ENCODE peak calls at places on chromosomes 2 and 18, in nine cellular contexts. One of them, this sample, is unnamed.

GRCh38 chr2:45782436-45782835 is 131.0 kb downstream of the PRKCE start:
- DNase-seq in NCI-H2081 treated with DMSO at 0.1 percent for 48 hours: no peak
- DNase-seq in NCI-H1694: no peak
- DNase-seq in sciatic nerve: no peak
- DNase-seq in astrocyte of the spinal cord: no peak
- DNase-seq in activated T-helper 1 cell treated with anti-CD3 and anti-CD28 coated beads, Interleukin-2, amount 50 U/mL, for 16 hours: no peak
- DNase-seq in mesendoderm: no peak
- DNase-seq in lower lobe of right lung: no peak
- DNase-seq in stimulated activated CD8-positive, alpha-beta memory T cell treated with anti-CD3 and anti-CD28 coated beads, Interleukin-4, amount 100 ng/mL, for 48 hours: no peak
- DNase-seq in this sample: no peak

GRCh38 chr2:62216616-62217015 is 20.7 kb downstream of the B3GNT2 start:
- DNase-seq in activated T-helper 1 cell treated with anti-CD3 and anti-CD28 coated beads, Interleukin-2, amount 50 U/mL, for 16 hours: no peak
- DNase-seq in NCI-H1694: no peak
- DNase-seq in astrocyte of the spinal cord: peak; percentile 90
- DNase-seq in stimulated activated CD8-positive, alpha-beta memory T cell treated with anti-CD3 and anti-CD28 coated beads, Interleukin-4, amount 100 ng/mL, for 48 hours: no peak
- DNase-seq in NCI-H2081 treated with DMSO at 0.1 percent for 48 hours: no peak
- DNase-seq in lower lobe of right lung: no peak
- DNase-seq in sciatic nerve: peak; percentile 64
- DNase-seq in mesendoderm: no peak
- DNase-seq in this sample: no peak

GRCh38 chr18:79871026-79871390 is 73.3 kb downstream of the KCNG2 start:
- DNase-seq in lower lobe of right lung: no peak
- DNase-seq in astrocyte of the spinal cord: no peak
- DNase-seq in NCI-H1694: no peak
- DNase-seq in stimulated activated CD8-positive, alpha-beta memory T cell treated with anti-CD3 and anti-CD28 coated beads, Interleukin-4, amount 100 ng/mL, for 48 hours: no peak
- DNase-seq in mesendoderm: no peak
- DNase-seq in NCI-H2081 treated with DMSO at 0.1 percent for 48 hours: no peak
- DNase-seq in activated T-helper 1 cell treated with anti-CD3 and anti-CD28 coated beads, Interleukin-2, amount 50 U/mL, for 16 hours: no peak
- DNase-seq in sciatic nerve: no peak
- DNase-seq in this sample: peak; percentile 55

GRCh38 chr2:169683054-169683424 is 11.2 kb downstream of the CFAP210 start:
- DNase-seq in NCI-H2081 treated with DMSO at 0.1 percent for 48 hours: no peak
- DNase-seq in sciatic nerve: no peak
- DNase-seq in lower lobe of right lung: no peak
- DNase-seq in NCI-H1694: no peak
- DNase-seq in mesendoderm: no peak
- DNase-seq in astrocyte of the spinal cord: no peak
- DNase-seq in stimulated activated CD8-positive, alpha-beta memory T cell treated with anti-CD3 and anti-CD28 coated beads, Interleukin-4, amount 100 ng/mL, for 48 hours: no peak
- DNase-seq in activated T-helper 1 cell treated with anti-CD3 and anti-CD28 coated beads, Interleukin-2, amount 50 U/mL, for 16 hours: no peak
- DNase-seq in this sample: no peak

GRCh38 chr18:25614168-25614567 is 262.2 kb upstream of the ZNF521 start:
- DNase-seq in activated T-helper 1 cell treated with anti-CD3 and anti-CD28 coated beads, Interleukin-2, amount 50 U/mL, for 16 hours: no peak
- DNase-seq in astrocyte of the spinal cord: no peak
- DNase-seq in lower lobe of right lung: no peak
- DNase-seq in stimulated activated CD8-positive, alpha-beta memory T cell treated with anti-CD3 and anti-CD28 coated beads, Interleukin-4, amount 100 ng/mL, for 48 hours: no peak
- DNase-seq in mesendoderm: peak; percentile 24
- DNase-seq in NCI-H2081 treated with DMSO at 0.1 percent for 48 hours: no peak
- DNase-seq in sciatic nerve: no peak
- DNase-seq in NCI-H1694: no peak
- DNase-seq in this sample: no peak

GRCh38 chr2:129191530-129191929 is 787.9 kb upstream of the RAB6C start:
- DNase-seq in sciatic nerve: no peak
- DNase-seq in astrocyte of the spinal cord: no peak
- DNase-seq in stimulated activated CD8-positive, alpha-beta memory T cell treated with anti-CD3 and anti-CD28 coated beads, Interleukin-4, amount 100 ng/mL, for 48 hours: no peak
- DNase-seq in activated T-helper 1 cell treated with anti-CD3 and anti-CD28 coated beads, Interleukin-2, amount 50 U/mL, for 16 hours: no peak
- DNase-seq in NCI-H1694: no peak
- DNase-seq in lower lobe of right lung: no peak
- DNase-seq in mesendoderm: peak; percentile 96
- DNase-seq in NCI-H2081 treated with DMSO at 0.1 percent for 48 hours: no peak
- DNase-seq in this sample: no peak

GRCh38 chr2:11123856-11124759 is 31.2 kb upstream of the SLC66A3 start:
- DNase-seq in lower lobe of right lung: peak; percentile 65
- DNase-seq in mesendoderm: peak; percentile 69
- DNase-seq in NCI-H1694: peak; percentile 91
- DNase-seq in NCI-H2081 treated with DMSO at 0.1 percent for 48 hours: peak; percentile 66
- DNase-seq in astrocyte of the spinal cord: peak; percentile 45
- DNase-seq in sciatic nerve: peak; percentile 77
- DNase-seq in activated T-helper 1 cell treated with anti-CD3 and anti-CD28 coated beads, Interleukin-2, amount 50 U/mL, for 16 hours: peak; percentile 41
- DNase-seq in stimulated activated CD8-positive, alpha-beta memory T cell treated with anti-CD3 and anti-CD28 coated beads, Interleukin-4, amount 100 ng/mL, for 48 hours: peak; percentile 90
- DNase-seq in this sample: peak; percentile 80

GRCh38 chr2:215430528-215431187 is 5.2 kb downstream of the FN1 start:
- DNase-seq in astrocyte of the spinal cord: peak; percentile 70
- DNase-seq in stimulated activated CD8-positive, alpha-beta memory T cell treated with anti-CD3 and anti-CD28 coated beads, Interleukin-4, amount 100 ng/mL, for 48 hours: no peak
- DNase-seq in activated T-helper 1 cell treated with anti-CD3 and anti-CD28 coated beads, Interleukin-2, amount 50 U/mL, for 16 hours: no peak
- DNase-seq in lower lobe of right lung: no peak
- DNase-seq in mesendoderm: no peak
- DNase-seq in NCI-H1694: no peak
- DNase-seq in sciatic nerve: no peak
- DNase-seq in NCI-H2081 treated with DMSO at 0.1 percent for 48 hours: no peak
- DNase-seq in this sample: no peak

GRCh38 chr2:73449404-73449803 is 63.8 kb downstream of the ALMS1 start:
- DNase-seq in activated T-helper 1 cell treated with anti-CD3 and anti-CD28 coated beads, Interleukin-2, amount 50 U/mL, for 16 hours: no peak
- DNase-seq in lower lobe of right lung: no peak
- DNase-seq in stimulated activated CD8-positive, alpha-beta memory T cell treated with anti-CD3 and anti-CD28 coated beads, Interleukin-4, amount 100 ng/mL, for 48 hours: no peak
- DNase-seq in astrocyte of the spinal cord: no peak
- DNase-seq in mesendoderm: no peak
- DNase-seq in sciatic nerve: no peak
- DNase-seq in NCI-H2081 treated with DMSO at 0.1 percent for 48 hours: no peak
- DNase-seq in NCI-H1694: no peak
- DNase-seq in this sample: no peak

GRCh38 chr2:129922571-129923264 is 56.7 kb upstream of the RAB6C start:
- DNase-seq in NCI-H2081 treated with DMSO at 0.1 percent for 48 hours: no peak
- DNase-seq in stimulated activated CD8-positive, alpha-beta memory T cell treated with anti-CD3 and anti-CD28 coated beads, Interleukin-4, amount 100 ng/mL, for 48 hours: no peak
- DNase-seq in activated T-helper 1 cell treated with anti-CD3 and anti-CD28 coated beads, Interleukin-2, amount 50 U/mL, for 16 hours: no peak
- DNase-seq in NCI-H1694: no peak
- DNase-seq in lower lobe of right lung: no peak
- DNase-seq in mesendoderm: peak; percentile 14
- DNase-seq in astrocyte of the spinal cord: no peak
- DNase-seq in sciatic nerve: no peak
- DNase-seq in this sample: no peak

GRCh38 chr2:242034138-242034537 is 164.6 kb downstream of the RTP5 start:
- DNase-seq in lower lobe of right lung: no peak
- DNase-seq in sciatic nerve: no peak
- DNase-seq in activated T-helper 1 cell treated with anti-CD3 and anti-CD28 coated beads, Interleukin-2, amount 50 U/mL, for 16 hours: no peak
- DNase-seq in NCI-H2081 treated with DMSO at 0.1 percent for 48 hours: no peak
- DNase-seq in astrocyte of the spinal cord: no peak
- DNase-seq in mesendoderm: no peak
- DNase-seq in NCI-H1694: no peak
- DNase-seq in stimulated activated CD8-positive, alpha-beta memory T cell treated with anti-CD3 and anti-CD28 coated beads, Interleukin-4, amount 100 ng/mL, for 48 hours: no peak
- DNase-seq in this sample: no peak

GRCh38 chr2:166895243-166895642 is 7.0 kb downstream of the XIRP2 start:
- DNase-seq in stimulated activated CD8-positive, alpha-beta memory T cell treated with anti-CD3 and anti-CD28 coated beads, Interleukin-4, amount 100 ng/mL, for 48 hours: no peak
- DNase-seq in astrocyte of the spinal cord: no peak
- DNase-seq in mesendoderm: peak; percentile 45
- DNase-seq in lower lobe of right lung: no peak
- DNase-seq in NCI-H2081 treated with DMSO at 0.1 percent for 48 hours: no peak
- DNase-seq in NCI-H1694: no peak
- DNase-seq in activated T-helper 1 cell treated with anti-CD3 and anti-CD28 coated beads, Interleukin-2, amount 50 U/mL, for 16 hours: no peak
- DNase-seq in sciatic nerve: no peak
- DNase-seq in this sample: no peak

GRCh38 chr2:3424171-3424795 is 44.8 kb downstream of the TRAPPC12 start:
- DNase-seq in astrocyte of the spinal cord: no peak
- DNase-seq in activated T-helper 1 cell treated with anti-CD3 and anti-CD28 coated beads, Interleukin-2, amount 50 U/mL, for 16 hours: no peak
- DNase-seq in stimulated activated CD8-positive, alpha-beta memory T cell treated with anti-CD3 and anti-CD28 coated beads, Interleukin-4, amount 100 ng/mL, for 48 hours: no peak
- DNase-seq in NCI-H2081 treated with DMSO at 0.1 percent for 48 hours: no peak
- DNase-seq in sciatic nerve: no peak
- DNase-seq in lower lobe of right lung: no peak
- DNase-seq in mesendoderm: no peak
- DNase-seq in NCI-H1694: no peak
- DNase-seq in this sample: no peak

GRCh38 chr2:64331430-64331700 is 122.6 kb upstream of the LGALSL start:
- DNase-seq in lower lobe of right lung: no peak
- DNase-seq in NCI-H1694: no peak
- DNase-seq in mesendoderm: peak; percentile 81
- DNase-seq in stimulated activated CD8-positive, alpha-beta memory T cell treated with anti-CD3 and anti-CD28 coated beads, Interleukin-4, amount 100 ng/mL, for 48 hours: no peak
- DNase-seq in NCI-H2081 treated with DMSO at 0.1 percent for 48 hours: no peak
- DNase-seq in activated T-helper 1 cell treated with anti-CD3 and anti-CD28 coated beads, Interleukin-2, amount 50 U/mL, for 16 hours: no peak
- DNase-seq in sciatic nerve: no peak
- DNase-seq in astrocyte of the spinal cord: no peak
- DNase-seq in this sample: no peak

GRCh38 chr2:235614900-235615712 is 121.3 kb downstream of the AGAP1 start:
- DNase-seq in lower lobe of right lung: no peak
- DNase-seq in activated T-helper 1 cell treated with anti-CD3 and anti-CD28 coated beads, Interleukin-2, amount 50 U/mL, for 16 hours: no peak
- DNase-seq in astrocyte of the spinal cord: peak; percentile 48
- DNase-seq in NCI-H2081 treated with DMSO at 0.1 percent for 48 hours: no peak
- DNase-seq in sciatic nerve: no peak
- DNase-seq in NCI-H1694: peak; percentile 22
- DNase-seq in mesendoderm: no peak
- DNase-seq in stimulated activated CD8-positive, alpha-beta memory T cell treated with anti-CD3 and anti-CD28 coated beads, Interleukin-4, amount 100 ng/mL, for 48 hours: no peak
- DNase-seq in this sample: no peak

GRCh38 chr2:30273574-30273929 is 42.2 kb downstream of the LBH start:
- DNase-seq in astrocyte of the spinal cord: no peak
- DNase-seq in lower lobe of right lung: no peak
- DNase-seq in sciatic nerve: no peak
- DNase-seq in activated T-helper 1 cell treated with anti-CD3 and anti-CD28 coated beads, Interleukin-2, amount 50 U/mL, for 16 hours: no peak
- DNase-seq in stimulated activated CD8-positive, alpha-beta memory T cell treated with anti-CD3 and anti-CD28 coated beads, Interleukin-4, amount 100 ng/mL, for 48 hours: peak; percentile 51
- DNase-seq in NCI-H1694: no peak
- DNase-seq in NCI-H2081 treated with DMSO at 0.1 percent for 48 hours: no peak
- DNase-seq in mesendoderm: no peak
- DNase-seq in this sample: no peak

This sample was measured in upper lobe of right lung.